ENCODE peak calls at places on chromosomes 6 and 20, in eight cellular contexts. L is endodermal cell, Z is breast epithelium, U is upper lobe of left lung, A is psoas muscle, K is left ventricle myocardium inferior, Y is endothelial cell of umbilical vein, M is lower lobe of right lung. J is an unnamed sample. For H3K9me3 and H3K27me3, the result is how much of the 10 kb centered on the place peaks cover.

GRCh38 chr6:39812853-39813533 is 20.8 kb downstream of the DAAM2 start:
- DNase-seq in L (no peak), Z (no peak), U (no peak), A (peak), K (no peak), Y (no peak), M (no peak), J (no peak)

GRCh38 chr6:125552819-125553218 is 196.6 kb upstream of the HEY2 start:
- DNase-seq in L (no peak), Z (no peak), U (no peak), A (no peak), K (no peak), Y (no peak), M (no peak), J (no peak)

GRCh38 chr20:52056203-52057062 is 135.1 kb downstream of the ZFP64 start:
- DNase-seq in L (no peak), Z (no peak), U (no peak), A (no peak), K (no peak), Y (no peak), M (no peak), J (no peak)

GRCh38 chr20:50434653-50435396 is 75.4 kb upstream of the PTPN1 start:
- DNase-seq in L (peak), Z (no peak), U (no peak), A (no peak), K (no peak), Y (no peak), M (no peak), J (no peak)

GRCh38 chr6:21354805-21355238 is 238.7 kb upstream of the SOX4 start:
- DNase-seq in L (no peak), Z (no peak), U (no peak), A (no peak), K (no peak), Y (no peak), M (no peak), J (no peak)

GRCh38 chr6:1572892-1573291 is 36.8 kb upstream of the FOXC1 start:
- DNase-seq in L (no peak), Z (no peak), U (no peak), A (no peak), K (no peak), Y (no peak), M (no peak), J (no peak)

GRCh38 chr6:114007451-114007953 is 36.6 kb upstream of the HDAC2 start:
- DNase-seq in L (no peak), Z (no peak), U (no peak), A (no peak), K (no peak), Y (no peak), M (no peak), J (no peak)

GRCh38 chr6:81998432-81998831 is 246.0 kb upstream of the TENT5A start:
- DNase-seq in L (no peak), Z (no peak), U (no peak), A (no peak), K (no peak), Y (no peak), M (no peak), J (no peak)

GRCh38 chr6:19921821-19922220 is 84.7 kb downstream of the ID4 start:
- DNase-seq in L (no peak), Z (no peak), U (no peak), A (no peak), K (no peak), Y (no peak), M (no peak), J (no peak)

GRCh38 chr6:147691436-147691835 is 182.9 kb downstream of the SAMD5 start:
- DNase-seq in L (no peak), Z (no peak), U (no peak), A (no peak), K (no peak), Y (no peak), M (no peak), J (no peak)

GRCh38 chr6:142297996-142298753 is 3.6 kb upstream of the ADGRG6 start:
- DNase-seq in L (no peak), Z (no peak), U (no peak), A (no peak), K (no peak), Y (peak), M (no peak), J (no peak)

GRCh38 chr6:2990179-2990931 is 9.3 kb upstream of the NQO2 start:
- DNase-seq in L (peak), Z (no peak), U (no peak), A (no peak), K (no peak), Y (peak), M (peak), J (no peak)

GRCh38 chr6:150177260-150178246 is 34.7 kb downstream of the PPP1R14C start:
- DNase-seq in L (no peak), Z (no peak), U (no peak), A (no peak), K (peak), Y (no peak), M (no peak), J (no peak)

GRCh38 chr6:163756079-163756478 is 341.6 kb downstream of the QKI start:
- DNase-seq in L (no peak), Z (no peak), U (no peak), A (no peak), K (no peak), Y (no peak), M (no peak), J (no peak)

GRCh38 chr6:148927581-148927980 is 180.8 kb downstream of the UST start:
- DNase-seq in L (no peak), Z (no peak), U (no peak), A (no peak), K (no peak), Y (no peak), M (no peak), J (no peak)

GRCh38 chr6:130189691-130190459 is 32.9 kb downstream of the SAMD3 start:
- DNase-seq in L (no peak), Z (no peak), U (no peak), A (no peak), K (no peak), Y (no peak), M (no peak), J (no peak)

GRCh38 chr6:108561742-108562502 is 1.2 kb downstream of the FOXO3 start:
- DNase-seq in L (peak), Z (no peak), U (peak), A (peak), K (peak), Y (peak), M (peak), J (no peak)

GRCh38 chr6:112443118-112443641 is 96.0 kb downstream of the RFPL4B start:
- DNase-seq in L (no peak), Z (no peak), U (no peak), A (no peak), K (no peak), Y (no peak), M (no peak), J (no peak)

GRCh38 chr20:24778585-24779031 is 170.5 kb upstream of the CST7 start:
- DNase-seq in L (peak), Z (peak), U (peak), A (no peak), K (no peak), Y (no peak), M (no peak), J (no peak)

GRCh38 chr6:130969807-130970491 is 93.1 kb downstream of the EPB41L2 start:
- DNase-seq in L (no peak), Z (no peak), U (no peak), A (no peak), K (peak), Y (peak), M (no peak), J (no peak)

GRCh38 chr6:134002821-134003220 is 49.6 kb downstream of the SLC2A12 start:
- DNase-seq in L (no peak), Z (no peak), U (no peak), A (no peak), K (no peak), Y (no peak), M (no peak), J (no peak)

GRCh38 chr20:49641683-49642649 is 71.7 kb downstream of the B4GALT5 start:
- DNase-seq in L (no peak), Z (no peak), U (no peak), A (no peak), K (no peak), Y (no peak), M (no peak), J (no peak)

GRCh38 chr20:40632346-40632976 is 56.6 kb downstream of the MAFB start:
- DNase-seq in L (no peak), Z (no peak), U (no peak), A (no peak), K (no peak), Y (no peak), M (no peak), J (no peak)

GRCh38 chr6:31403283-31403989 is at the start of gene MICA:
- DNase-seq in L (peak), Z (peak), U (peak), A (peak), K (peak), Y (peak), M (peak), J (peak)

GRCh38 chr6:135182993-135183531 is 2.0 kb downstream of the MYB start:
- DNase-seq in L (no peak), Z (no peak), U (peak), A (no peak), K (no peak), Y (no peak), M (peak), J (no peak)

GRCh38 chr6:108621117-108621516 is 60.4 kb downstream of the FOXO3 start:
- DNase-seq in L (peak), Z (no peak), U (no peak), A (peak), K (no peak), Y (peak), M (no peak), J (no peak)

GRCh38 chr6:142071981-142072380 is 60.7 kb upstream of the GJE1 start:
- DNase-seq in L (peak), Z (no peak), U (no peak), A (no peak), K (no peak), Y (no peak), M (no peak), J (no peak)

GRCh38 chr6:144804246-144804790 is 519.2 kb downstream of the UTRN start:
- DNase-seq in L (no peak), Z (no peak), U (no peak), A (no peak), K (no peak), Y (no peak), M (no peak), J (no peak)

GRCh38 chr6:107740496-107741190 is 83.5 kb downstream of the SCML4 start:
- DNase-seq in L (no peak), Z (no peak), U (no peak), A (no peak), K (no peak), Y (no peak), M (no peak), J (no peak)

GRCh38 chr6:106510090-106510970 is 119.0 kb downstream of the RTN4IP1 start:
- DNase-seq in L (peak), Z (peak), U (peak), A (peak), K (peak), Y (no peak), M (peak), J (peak)

GRCh38 chr20:64176548-64177419 is 12.5 kb downstream of the MYT1 start:
- DNase-seq in L (peak), Z (no peak), U (no peak), A (no peak), K (peak), Y (no peak), M (peak), J (no peak)

GRCh38 chr20:44255942-44256341 is 8.8 kb downstream of the GDAP1L1 start:
- DNase-seq in L (no peak), Z (no peak), U (no peak), A (no peak), K (no peak), Y (no peak), M (no peak), J (no peak)

GRCh38 chr6:116395647-116396046 is 24.9 kb downstream of the DSE start:
- DNase-seq in L (no peak), Z (no peak), U (no peak), A (no peak), K (no peak), Y (no peak), M (no peak), J (no peak)

GRCh38 chr6:136236491-136237293 is 13.4 kb downstream of the MTFR2 start:
- DNase-seq in L (peak), Z (no peak), U (no peak), A (no peak), K (no peak), Y (no peak), M (peak), J (no peak)

GRCh38 chr20:33209789-33210188 is 7.4 kb upstream of the BPIFA3 start:
- DNase-seq in L (peak), Z (peak), U (no peak), A (peak), K (peak), Y (peak), M (peak), J (no peak)

GRCh38 chr20:35506872-35507638 is 22.4 kb downstream of the C20orf173 start:
- DNase-seq in L (no peak), Z (no peak), U (no peak), A (no peak), K (no peak), Y (no peak), M (no peak), J (no peak)

DNA sequence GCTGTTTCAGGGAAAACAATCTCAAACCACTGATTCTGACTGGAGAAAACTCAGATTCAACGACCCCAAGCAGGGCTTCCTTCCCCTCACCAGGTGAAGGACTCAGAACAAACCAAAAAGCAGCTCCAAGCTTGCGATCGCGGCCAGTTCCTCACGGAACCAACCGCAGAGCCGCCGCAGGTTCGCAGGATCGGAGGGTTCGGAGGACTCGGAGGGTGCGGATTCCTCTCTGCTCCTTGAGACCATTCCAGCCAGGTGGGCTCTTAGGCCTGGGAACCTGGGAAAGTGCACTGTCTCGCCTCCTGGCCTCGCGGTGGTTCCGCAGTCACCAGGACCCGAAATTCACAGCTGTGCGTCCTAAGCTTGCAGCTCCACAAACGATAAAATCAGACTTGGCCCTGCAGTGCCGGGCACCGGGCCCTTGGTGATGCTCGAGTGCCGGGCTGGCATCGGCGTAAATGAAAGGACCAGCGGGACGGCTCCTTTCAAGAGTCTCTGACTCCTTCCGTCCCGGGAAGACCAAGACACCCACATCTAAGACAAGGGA is 70.0 kb upstream of the PRSS16 start:
- DNase-seq in L (peak), Z (peak), U (peak), A (peak), K (peak), Y (peak), M (peak), J (peak)
- TF ChIP-seq CTCF in L (peak), Z (no peak), U (peak), A (peak), K (peak), Y (peak), M (peak), J (peak)

GRCh38 chr6:83138758-83139157 is 54.3 kb downstream of the PGM3 start:
- DNase-seq in L (no peak), Z (no peak), U (no peak), A (no peak), K (no peak), Y (no peak), M (no peak), J (no peak)

GRCh38 chr6:83138118-83138722 is 54.8 kb downstream of the PGM3 start:
- DNase-seq in L (no peak), Z (no peak), U (no peak), A (no peak), K (no peak), Y (no peak), M (no peak), J (no peak)
- H3K9me3 ChIP-seq in L (under half), Z (under half), U (under half), A (under half), K (under half), Y (under half), M (under half), J (under half)

DNA sequence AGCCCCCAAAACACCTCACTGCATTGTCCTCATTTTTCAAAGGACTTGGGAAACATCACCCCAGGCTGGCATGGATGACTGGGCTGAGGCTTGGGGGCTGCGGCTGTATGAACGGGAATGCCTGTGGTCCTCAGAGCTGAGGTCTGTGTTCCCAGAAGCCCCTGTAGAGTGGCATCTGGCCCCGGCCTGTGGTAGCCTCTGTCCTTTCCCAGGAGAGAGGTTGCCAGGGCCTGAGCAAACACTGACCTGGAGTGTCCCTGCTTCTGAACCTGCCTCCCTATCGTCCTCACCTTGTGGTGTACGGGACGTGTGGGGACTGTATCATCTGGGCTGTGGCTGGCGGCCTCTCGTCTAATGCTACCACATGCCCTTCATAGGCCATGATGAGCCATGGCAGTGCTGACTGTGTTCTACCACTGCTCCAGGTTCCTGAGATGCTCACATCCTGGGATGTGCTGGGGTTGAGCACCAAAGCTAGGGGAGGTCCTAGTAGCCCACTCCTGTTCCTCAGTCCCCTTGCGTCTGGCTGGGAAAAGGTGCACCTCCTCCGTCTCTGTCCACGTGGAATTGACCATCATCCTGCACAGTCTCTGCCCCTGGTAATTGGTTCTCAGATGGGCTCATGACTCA is 27.5 kb downstream of the PHACTR3 start:
- DNase-seq in L (no peak), Z (no peak), U (no peak), A (no peak), K (no peak), Y (no peak), M (no peak), J (no peak)
- H3K27me3 ChIP-seq in L (under half), Z (under half), U (under half), A (under half), K (under half), Y (under half), M (under half), J (under half)

DNA sequence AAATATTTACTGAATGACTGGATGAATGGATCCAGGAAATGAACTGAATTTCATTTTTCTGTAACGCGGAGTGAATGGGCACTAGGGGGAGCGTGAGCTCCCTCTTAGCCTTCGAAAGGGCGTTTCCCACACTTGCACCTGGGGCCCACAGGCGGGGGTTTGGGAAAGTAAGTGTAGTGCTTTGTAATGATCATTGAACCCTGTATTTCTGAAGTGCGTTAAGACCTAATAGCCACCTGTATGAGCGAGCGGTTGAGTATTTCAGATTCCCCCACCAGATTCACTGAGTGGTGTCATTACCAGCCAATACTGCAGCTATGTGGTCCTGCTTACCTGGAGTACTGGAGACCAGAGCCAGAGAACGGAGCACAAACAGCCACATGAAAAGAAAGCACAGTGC is 10.5 kb downstream of the SYTL3 start:
- DNase-seq in L (peak), Z (no peak), U (no peak), A (no peak), K (no peak), Y (no peak), M (peak), J (no peak)
- TF ChIP-seq CTCF in L (peak), Z (no peak), U (peak), A (peak), K (peak), Y (peak), M (peak), J (peak)

DNA sequence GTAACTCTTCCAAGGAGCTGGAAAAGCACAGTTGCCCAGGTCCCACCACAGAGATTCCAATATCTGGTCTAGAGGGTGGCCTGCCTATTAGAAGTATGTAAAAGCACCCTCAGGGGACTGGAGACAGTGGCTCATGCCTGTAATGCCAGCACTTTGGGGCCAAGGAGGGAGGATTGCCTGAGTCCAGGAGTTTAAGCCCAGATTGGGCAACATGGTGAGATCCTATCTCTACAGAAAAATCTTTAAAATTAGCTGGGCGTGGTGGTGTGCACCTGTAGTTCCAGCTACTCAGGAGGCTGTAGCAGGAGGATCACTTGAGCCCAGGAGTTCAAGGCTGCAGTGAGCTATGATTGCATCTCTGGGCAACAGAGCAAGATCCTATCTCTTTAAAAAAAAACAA is 378.3 kb downstream of the KIF16B start:
- DNase-seq in L (no peak), Z (no peak), U (no peak), A (no peak), K (no peak), Y (no peak), M (no peak), J (no peak)
- H3K9me3 ChIP-seq in L (under half), Z (under half), U (under half), A (under half), K (under half), Y (under half), M (under half), J (under half)

DNA sequence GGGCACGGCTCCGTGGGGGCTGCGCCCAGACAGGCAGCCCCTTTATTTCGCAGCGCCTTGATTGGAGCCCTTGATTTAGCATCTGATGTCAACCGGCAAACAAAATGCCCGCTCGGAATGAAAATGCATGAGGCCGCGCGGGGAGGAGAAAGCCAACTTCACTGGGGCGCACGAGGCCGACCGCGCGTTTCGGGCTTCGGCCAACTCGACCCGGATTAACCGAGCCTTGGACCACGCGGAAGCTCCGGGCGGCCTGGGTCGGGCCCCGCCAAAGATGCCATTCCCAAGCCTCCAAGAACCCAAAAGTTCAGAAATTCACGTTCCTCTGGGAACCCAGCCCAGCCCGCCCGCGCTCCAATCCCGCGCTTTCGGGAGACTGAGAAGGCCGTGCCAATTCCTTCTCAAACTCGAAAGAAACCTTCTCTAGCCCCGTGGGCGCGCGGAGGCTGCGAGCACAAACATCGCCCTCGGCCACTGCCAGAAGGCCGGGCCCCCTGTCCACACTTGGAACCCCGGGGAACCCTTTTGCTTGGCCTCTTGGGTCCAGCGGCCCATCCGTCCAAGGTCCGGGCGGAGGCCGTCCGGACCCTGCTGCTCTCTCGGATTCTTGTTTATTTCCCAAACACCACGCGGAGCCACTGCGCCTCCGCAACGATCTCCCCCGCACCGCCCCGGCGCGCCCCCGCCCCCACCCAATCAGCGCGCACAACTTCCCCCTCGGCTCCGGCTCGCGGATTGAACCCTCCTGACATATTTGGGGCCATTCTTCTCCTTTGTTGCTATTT is 816 bp upstream of the INSM1 start:
- DNase-seq in L (peak), Z (no peak), U (peak), A (no peak), K (no peak), Y (no peak), M (no peak), J (no peak)
- H3K27me3 ChIP-seq in L (half or more), Z (half or more), U (half or more), A (under half), K (half or more), Y (half or more), M (half or more), J (half or more)

GRCh38 chr6:61711849-61712248 is 574.2 kb downstream of the KHDRBS2 start:
- DNase-seq in L (peak), Z (no peak), U (no peak), A (no peak), K (no peak), Y (no peak), M (no peak), J (no peak)
- TF ChIP-seq CTCF in L (peak), Z (no peak), U (no peak), A (no peak), K (no peak), Y (no peak), M (no peak), J (no peak)